ENCODE peak calls at places on chromosomes 6 and 20, in four cellular contexts. F, R, O and I are unnamed samples. For H3K9me3, the result is how much of the 10 kb centered on the place peaks cover.

GRCh38 chr20:14197097-14197496 is 140.3 kb downstream of the FLRT3 start:
- DNase-seq in F (peak), R (no peak), O (peak), I (no peak)

GRCh38 chr6:148389086-148389485 is 46.4 kb downstream of the SASH1 start:
- DNase-seq in F (no peak), R (no peak), O (no peak), I (no peak)

GRCh38 chr6:99512033-99512432 is 3.2 kb downstream of the USP45 start:
- DNase-seq in F (no peak), R (no peak), O (peak), I (no peak)

GRCh38 chr6:112781236-112781635 is 434.1 kb downstream of the RFPL4B start:
- DNase-seq in F (peak), R (no peak), O (peak), I (no peak)

GRCh38 chr20:36666181-36666740 is 20.3 kb upstream of the SLA2 start:
- DNase-seq in F (no peak), R (no peak), O (no peak), I (no peak)

GRCh38 chr6:73511796-73512195 is 9.0 kb downstream of the EEF1A1 start:
- DNase-seq in F (no peak), R (no peak), O (no peak), I (no peak)

GRCh38 chr6:34200340-34200971 is 36.2 kb upstream of the HMGA1 start:
- DNase-seq in F (no peak), R (no peak), O (no peak), I (no peak)

GRCh38 chr6:121748376-121748775 is 312.9 kb downstream of the GJA1 start:
- DNase-seq in F (peak), R (no peak), O (peak), I (no peak)

GRCh38 chr6:29791786-29792122 is 35.9 kb upstream of the HLA-G start:
- DNase-seq in F (peak), R (no peak), O (no peak), I (no peak)

GRCh38 chr6:106849130-106849529 is 125.4 kb downstream of the CD24 start:
- DNase-seq in F (no peak), R (no peak), O (no peak), I (no peak)

GRCh38 chr6:106608080-106608668 is 21.1 kb downstream of the RTN4IP1 start:
- DNase-seq in F (peak), R (no peak), O (peak), I (no peak)

GRCh38 chr20:63568986-63569949 is 4.8 kb downstream of the HELZ2 start:
- DNase-seq in F (no peak), R (no peak), O (no peak), I (no peak)

GRCh38 chr20:57625181-57625958 is 5.1 kb upstream of the ZBP1 start:
- DNase-seq in F (no peak), R (no peak), O (no peak), I (no peak)

GRCh38 chr20:47704746-47705496 is 80.4 kb downstream of the SULF2 start:
- DNase-seq in F (peak), R (peak), O (peak), I (no peak)

GRCh38 chr20:57999465-58000111 is 228.9 kb downstream of the ANKRD60 start:
- DNase-seq in F (no peak), R (no peak), O (no peak), I (peak)

GRCh38 chr6:160767647-160768019 is 65.6 kb downstream of the PLG start:
- DNase-seq in F (no peak), R (no peak), O (no peak), I (no peak)

GRCh38 chr6:29831776-29832175 is 4.2 kb downstream of the HLA-G start:
- DNase-seq in F (no peak), R (no peak), O (no peak), I (no peak)

GRCh38 chr20:52033313-52033712 is 158.3 kb downstream of the ZFP64 start:
- DNase-seq in F (no peak), R (no peak), O (no peak), I (no peak)

GRCh38 chr6:3312604-3313167 is 53.9 kb downstream of the PSMG4 start:
- DNase-seq in F (no peak), R (no peak), O (no peak), I (peak)

GRCh38 chr6:159969921-159970320 is 1.0 kb downstream of the IGF2R start:
- DNase-seq in F (peak), R (no peak), O (peak), I (no peak)

DNA sequence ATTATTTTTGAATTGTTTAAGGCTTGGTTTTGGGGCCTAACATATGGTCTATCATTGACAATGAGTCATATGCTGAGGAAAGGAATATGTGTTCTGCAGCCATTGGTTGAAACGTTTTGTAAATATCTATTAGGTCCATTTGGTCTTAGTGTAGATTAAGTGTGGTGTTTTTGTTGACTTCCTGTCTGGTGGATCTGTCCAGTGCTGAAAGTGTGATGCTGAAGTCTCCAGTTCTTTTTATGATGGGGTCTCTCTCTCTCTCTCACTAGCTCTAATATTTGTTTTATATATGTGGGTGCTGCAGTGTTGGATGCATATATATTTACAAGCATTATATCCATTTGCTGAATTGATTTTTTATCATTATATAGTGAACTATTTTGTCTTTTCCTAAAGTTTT is 727.2 kb downstream of the KHDRBS2 start:
- DNase-seq in F (no peak), R (no peak), O (no peak), I (no peak)
- H3K9me3 ChIP-seq in F (under half), R (half or more), O (under half), I (under half)

GRCh38 chr6:168084465-168085160 is 5.6 kb upstream of the FRMD1 start:
- DNase-seq in F (no peak), R (no peak), O (no peak), I (no peak)

GRCh38 chr6:168080397-168081077 is 1.5 kb upstream of the FRMD1 start:
- DNase-seq in F (no peak), R (no peak), O (no peak), I (no peak)

GRCh38 chr6:168081858-168082546 is 3.0 kb upstream of the FRMD1 start:
- DNase-seq in F (no peak), R (no peak), O (no peak), I (no peak)

GRCh38 chr6:168086066-168086465 is 7.1 kb upstream of the FRMD1 start:
- DNase-seq in F (no peak), R (no peak), O (no peak), I (no peak)

GRCh38 chr6:168083142-168083885 is 4.3 kb upstream of the FRMD1 start:
- DNase-seq in F (no peak), R (no peak), O (no peak), I (no peak)
- H3K9me3 ChIP-seq in F (under half), R (under half), O (under half), I (under half)

GRCh38 chr6:168377856-168378832 is 58.6 kb upstream of the DACT2 start:
- DNase-seq in F (no peak), R (no peak), O (no peak), I (peak)

GRCh38 chr6:168376120-168376519 is 56.5 kb upstream of the DACT2 start:
- DNase-seq in F (no peak), R (no peak), O (no peak), I (peak)

GRCh38 chr6:168376811-168377480 is 57.4 kb upstream of the DACT2 start:
- DNase-seq in F (no peak), R (no peak), O (no peak), I (peak)

GRCh38 chr6:168374541-168375071 is 55.0 kb upstream of the DACT2 start:
- DNase-seq in F (no peak), R (no peak), O (no peak), I (no peak)

GRCh38 chr6:168377481-168377850 is 57.9 kb upstream of the DACT2 start:
- DNase-seq in F (no peak), R (peak), O (no peak), I (peak)
- H3K9me3 ChIP-seq in F (half or more), R (under half), O (under half), I (under half)

GRCh38 chr6:169691260-169691659 is 10.6 kb downstream of the WDR27 start:
- DNase-seq in F (no peak), R (no peak), O (no peak), I (no peak)
- H3K9me3 ChIP-seq in F (under half), R (under half), O (under half), I (under half)